ENCODE peak calls at places on chromosomes 12 and 14, in ten cellular contexts. One of them, this sample, is unnamed.

GRCh38 chr12:98352835-98353234 is 162.6 kb upstream of the TMPO start:
- DNase-seq in GM12878: no peak
- DNase-seq in transverse colon: no peak
- DNase-seq in A549: peak; percentile 26
- DNase-seq in K562: no peak
- DNase-seq in tibial nerve: no peak
- DNase-seq in stomach: no peak
- DNase-seq in esophagus muscularis mucosa: no peak
- DNase-seq in HepG2: no peak
- DNase-seq in upper lobe of left lung: no peak
- DNase-seq in this sample: no peak

GRCh38 chr12:107402041-107403022 is 283.3 kb upstream of the PWP1 start:
- DNase-seq in HepG2: peak; percentile 69
- DNase-seq in stomach: peak; percentile 42
- DNase-seq in GM12878: no peak
- DNase-seq in tibial nerve: peak; percentile 39
- DNase-seq in transverse colon: peak; percentile 51
- DNase-seq in K562: peak; percentile 60
- DNase-seq in esophagus muscularis mucosa: no peak
- DNase-seq in A549: peak; percentile 47
- DNase-seq in upper lobe of left lung: peak; percentile 34
- DNase-seq in this sample: no peak

GRCh38 chr12:26648584-26648983 is 184.4 kb downstream of the ITPR2 start:
- DNase-seq in upper lobe of left lung: no peak
- DNase-seq in tibial nerve: no peak
- DNase-seq in GM12878: no peak
- DNase-seq in K562: no peak
- DNase-seq in transverse colon: no peak
- DNase-seq in stomach: no peak
- DNase-seq in HepG2: no peak
- DNase-seq in esophagus muscularis mucosa: no peak
- DNase-seq in A549: peak; percentile 8
- DNase-seq in this sample: no peak

GRCh38 chr12:111784953-111785352 is 18.2 kb downstream of the ALDH2 start:
- DNase-seq in HepG2: no peak
- DNase-seq in A549: no peak
- DNase-seq in GM12878: no peak
- DNase-seq in esophagus muscularis mucosa: no peak
- DNase-seq in stomach: no peak
- DNase-seq in K562: no peak
- DNase-seq in transverse colon: no peak
- DNase-seq in tibial nerve: no peak
- DNase-seq in upper lobe of left lung: no peak
- DNase-seq in this sample: no peak

GRCh38 chr14:40312296-40312695 is 880.1 kb upstream of the FBXO33 start:
- DNase-seq in transverse colon: no peak
- DNase-seq in tibial nerve: no peak
- DNase-seq in esophagus muscularis mucosa: no peak
- DNase-seq in upper lobe of left lung: no peak
- DNase-seq in A549: no peak
- DNase-seq in stomach: no peak
- DNase-seq in K562: no peak
- DNase-seq in GM12878: no peak
- DNase-seq in HepG2: no peak
- DNase-seq in this sample: no peak

GRCh38 chr12:40106655-40107054 is 774 bp upstream of the SLC2A13 start:
- DNase-seq in upper lobe of left lung: no peak
- DNase-seq in GM12878: no peak
- DNase-seq in K562: no peak
- DNase-seq in transverse colon: no peak
- DNase-seq in stomach: no peak
- DNase-seq in A549: no peak
- DNase-seq in esophagus muscularis mucosa: no peak
- DNase-seq in tibial nerve: no peak
- DNase-seq in HepG2: no peak
- DNase-seq in this sample: no peak

GRCh38 chr12:116894913-116895312 is 13.7 kb upstream of the HRK start:
- DNase-seq in stomach: no peak
- DNase-seq in esophagus muscularis mucosa: no peak
- DNase-seq in transverse colon: no peak
- DNase-seq in tibial nerve: no peak
- DNase-seq in upper lobe of left lung: no peak
- DNase-seq in K562: no peak
- DNase-seq in HepG2: no peak
- DNase-seq in GM12878: no peak
- DNase-seq in A549: no peak
- DNase-seq in this sample: no peak

GRCh38 chr12:31034372-31034771 is 39.3 kb upstream of the DDX11 start:
- DNase-seq in upper lobe of left lung: no peak
- DNase-seq in GM12878: no peak
- DNase-seq in esophagus muscularis mucosa: peak; percentile 50
- DNase-seq in HepG2: no peak
- DNase-seq in tibial nerve: no peak
- DNase-seq in K562: no peak
- DNase-seq in stomach: no peak
- DNase-seq in A549: no peak
- DNase-seq in transverse colon: no peak
- DNase-seq in this sample: no peak

GRCh38 chr12:85057370-85057963 is 21.3 kb downstream of the LRRIQ1 start:
- DNase-seq in A549: peak; percentile 5
- DNase-seq in upper lobe of left lung: no peak
- DNase-seq in esophagus muscularis mucosa: no peak
- DNase-seq in transverse colon: peak; percentile 15
- DNase-seq in K562: peak; percentile 48
- DNase-seq in HepG2: peak; percentile 30
- DNase-seq in tibial nerve: peak; percentile 55
- DNase-seq in stomach: no peak
- DNase-seq in GM12878: no peak
- DNase-seq in this sample: no peak

GRCh38 chr12:28017126-28017872 is 44.8 kb upstream of the PTHLH start:
- DNase-seq in HepG2: no peak
- DNase-seq in tibial nerve: no peak
- DNase-seq in esophagus muscularis mucosa: no peak
- DNase-seq in transverse colon: no peak
- DNase-seq in K562: no peak
- DNase-seq in GM12878: no peak
- DNase-seq in A549: no peak
- DNase-seq in upper lobe of left lung: no peak
- DNase-seq in stomach: no peak
- DNase-seq in this sample: no peak

GRCh38 chr14:80956922-80957321 is 1.5 kb downstream of the TSHR start:
- DNase-seq in upper lobe of left lung: no peak
- DNase-seq in stomach: no peak
- DNase-seq in GM12878: no peak
- DNase-seq in transverse colon: no peak
- DNase-seq in K562: no peak
- DNase-seq in HepG2: no peak
- DNase-seq in esophagus muscularis mucosa: no peak
- DNase-seq in tibial nerve: peak; percentile 32
- DNase-seq in A549: no peak
- DNase-seq in this sample: no peak

GRCh38 chr14:103734081-103734888 is 18.7 kb downstream of the ZFYVE21 start:
- DNase-seq in K562: no peak
- DNase-seq in HepG2: no peak
- DNase-seq in GM12878: no peak
- DNase-seq in esophagus muscularis mucosa: no peak
- DNase-seq in tibial nerve: no peak
- DNase-seq in stomach: no peak
- DNase-seq in upper lobe of left lung: no peak
- DNase-seq in transverse colon: no peak
- DNase-seq in A549: no peak
- DNase-seq in this sample: peak; percentile 32

GRCh38 chr14:94100847-94101246 is 9.7 kb upstream of the IFI27 start:
- DNase-seq in transverse colon: no peak
- DNase-seq in A549: peak; percentile 15
- DNase-seq in K562: no peak
- DNase-seq in HepG2: no peak
- DNase-seq in stomach: no peak
- DNase-seq in GM12878: no peak
- DNase-seq in tibial nerve: no peak
- DNase-seq in upper lobe of left lung: no peak
- DNase-seq in esophagus muscularis mucosa: no peak
- DNase-seq in this sample: no peak

GRCh38 chr14:36625014-36625413 is 36.6 kb upstream of the PAX9 start:
- DNase-seq in tibial nerve: no peak
- DNase-seq in A549: no peak
- DNase-seq in transverse colon: no peak
- DNase-seq in GM12878: no peak
- DNase-seq in esophagus muscularis mucosa: no peak
- DNase-seq in HepG2: no peak
- DNase-seq in stomach: no peak
- DNase-seq in upper lobe of left lung: no peak
- DNase-seq in K562: no peak
- DNase-seq in this sample: no peak

GRCh38 chr12:55073043-55074022 is 52.9 kb upstream of the OR9K2 start:
- DNase-seq in A549: peak; percentile 42
- DNase-seq in K562: peak; percentile 79
- DNase-seq in GM12878: peak; percentile 20
- DNase-seq in transverse colon: peak; percentile 72
- DNase-seq in stomach: peak; percentile 72
- DNase-seq in esophagus muscularis mucosa: no peak
- DNase-seq in upper lobe of left lung: peak; percentile 63
- DNase-seq in tibial nerve: peak; percentile 84
- DNase-seq in HepG2: peak; percentile 48
- DNase-seq in this sample: peak; percentile 46
- H3K4me1 ChIP-seq in A549: no peaks in the 10 kb centered on the region
- H3K4me1 ChIP-seq in K562: no peaks in the 10 kb centered on the region
- H3K4me1 ChIP-seq in GM12878: no peaks in the 10 kb centered on the region
- H3K4me1 ChIP-seq in transverse colon: no peaks in the 10 kb centered on the region
- H3K4me1 ChIP-seq in stomach: no peaks in the 10 kb centered on the region
- H3K4me1 ChIP-seq in esophagus muscularis mucosa: no peaks in the 10 kb centered on the region
- H3K4me1 ChIP-seq in upper lobe of left lung: no peaks in the 10 kb centered on the region
- H3K4me1 ChIP-seq in tibial nerve: no peaks in the 10 kb centered on the region
- H3K4me1 ChIP-seq in HepG2: no peaks in the 10 kb centered on the region
- H3K4me1 ChIP-seq in this sample: no peaks in the 10 kb centered on the region

GRCh38 chr14:55580401-55581010 is 499 bp downstream of the KTN1 start:
- DNase-seq in transverse colon: peak; percentile 47
- DNase-seq in esophagus muscularis mucosa: no peak
- DNase-seq in stomach: peak; percentile 36
- DNase-seq in HepG2: no peak
- DNase-seq in K562: peak; percentile 25
- DNase-seq in upper lobe of left lung: peak; percentile 48
- DNase-seq in A549: no peak
- DNase-seq in GM12878: no peak
- DNase-seq in tibial nerve: no peak
- DNase-seq in this sample: peak; percentile 43

GRCh38 chr14:55579724-55580400 is at the start of gene KTN1:
- DNase-seq in stomach: peak; percentile 86
- DNase-seq in HepG2: peak; percentile 50
- DNase-seq in K562: peak; percentile 80
- DNase-seq in GM12878: no peak
- DNase-seq in transverse colon: peak; percentile 89
- DNase-seq in upper lobe of left lung: peak; percentile 88
- DNase-seq in tibial nerve: peak; percentile 36
- DNase-seq in A549: peak; percentile 58
- DNase-seq in esophagus muscularis mucosa: no peak
- DNase-seq in this sample: peak; percentile 86

GRCh38 chr14:55578511-55578910 is 1.5 kb upstream of the KTN1 start:
- DNase-seq in esophagus muscularis mucosa: no peak
- DNase-seq in K562: peak; percentile 17
- DNase-seq in HepG2: no peak
- DNase-seq in A549: no peak
- DNase-seq in stomach: no peak
- DNase-seq in tibial nerve: no peak
- DNase-seq in upper lobe of left lung: no peak
- DNase-seq in GM12878: no peak
- DNase-seq in transverse colon: no peak
- DNase-seq in this sample: no peak

GRCh38 chr14:55574988-55575387 is 5.0 kb upstream of the KTN1 start:
- DNase-seq in stomach: no peak
- DNase-seq in esophagus muscularis mucosa: no peak
- DNase-seq in HepG2: no peak
- DNase-seq in tibial nerve: no peak
- DNase-seq in upper lobe of left lung: no peak
- DNase-seq in transverse colon: no peak
- DNase-seq in A549: no peak
- DNase-seq in K562: no peak
- DNase-seq in GM12878: no peak
- DNase-seq in this sample: no peak

GRCh38 chr14:55577229-55577628 is 2.8 kb upstream of the KTN1 start:
- DNase-seq in tibial nerve: no peak
- DNase-seq in esophagus muscularis mucosa: no peak
- DNase-seq in A549: no peak
- DNase-seq in stomach: no peak
- DNase-seq in GM12878: no peak
- DNase-seq in HepG2: no peak
- DNase-seq in upper lobe of left lung: no peak
- DNase-seq in transverse colon: no peak
- DNase-seq in K562: no peak
- DNase-seq in this sample: no peak
- TF ChIP-seq EP300 in tibial nerve: no peak
- TF ChIP-seq EP300 in esophagus muscularis mucosa: no peak
- TF ChIP-seq EP300 in A549: no peak
- TF ChIP-seq EP300 in stomach: no peak
- TF ChIP-seq EP300 in GM12878: no peak
- TF ChIP-seq EP300 in HepG2: no peak
- TF ChIP-seq EP300 in upper lobe of left lung: no peak
- TF ChIP-seq EP300 in transverse colon: no peak
- TF ChIP-seq EP300 in K562: no peak
- TF ChIP-seq EP300 in this sample: no peak

DNA sequence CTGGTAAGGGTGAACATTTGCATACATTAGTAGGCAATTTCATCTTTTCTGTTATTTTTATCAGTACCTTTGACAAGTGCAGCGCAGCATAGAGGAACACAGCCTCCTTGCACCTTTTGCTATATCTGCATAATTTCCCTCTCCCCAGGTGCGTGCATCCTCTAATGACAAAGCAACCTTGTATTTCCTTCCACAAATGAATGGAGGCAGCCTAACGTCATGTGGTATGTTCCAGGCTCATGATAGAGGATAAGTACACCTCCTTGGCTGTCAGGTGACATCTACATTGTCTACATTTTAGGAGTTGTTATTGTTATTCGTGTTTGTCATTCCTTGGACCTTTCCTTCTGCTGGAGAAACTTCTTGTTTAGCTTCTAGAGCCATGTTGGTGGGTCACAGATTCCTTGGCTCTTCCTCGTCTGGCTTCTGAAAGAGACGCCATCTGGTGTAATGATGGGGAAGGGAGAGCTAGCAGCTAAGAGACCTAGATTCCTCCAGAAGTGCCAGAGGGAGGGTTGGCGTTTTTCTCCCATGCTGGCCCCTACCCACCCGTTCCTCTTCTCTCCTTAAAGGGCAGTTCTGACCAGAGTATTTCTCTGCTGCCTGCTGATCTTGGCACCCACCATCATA is 37.0 kb downstream of the EVL start:
- DNase-seq in K562: no peak
- DNase-seq in esophagus muscularis mucosa: no peak
- DNase-seq in stomach: no peak
- DNase-seq in GM12878: no peak
- DNase-seq in upper lobe of left lung: no peak
- DNase-seq in A549: no peak
- DNase-seq in HepG2: no peak
- DNase-seq in transverse colon: no peak
- DNase-seq in tibial nerve: no peak
- DNase-seq in this sample: no peak
- H3K27ac ChIP-seq in K562: no peak overlapping the region
- H3K27ac ChIP-seq in esophagus muscularis mucosa: peak overlapping the region; percentile 19
- H3K27ac ChIP-seq in stomach: no peak overlapping the region
- H3K27ac ChIP-seq in GM12878: no peak overlapping the region
- H3K27ac ChIP-seq in upper lobe of left lung: peak overlapping the region; percentile 49
- H3K27ac ChIP-seq in A549: no peak overlapping the region
- H3K27ac ChIP-seq in HepG2: no peak overlapping the region
- H3K27ac ChIP-seq in transverse colon: peak overlapping the region; percentile 45
- H3K27ac ChIP-seq in tibial nerve: no peak overlapping the region
- H3K27ac ChIP-seq in this sample: no peak overlapping the region

GRCh38 chr14:75826599-75826998 is 155.2 kb downstream of the TGFB3 start:
- DNase-seq in transverse colon: no peak
- DNase-seq in stomach: no peak
- DNase-seq in esophagus muscularis mucosa: no peak
- DNase-seq in A549: no peak
- DNase-seq in GM12878: no peak
- DNase-seq in upper lobe of left lung: no peak
- DNase-seq in tibial nerve: no peak
- DNase-seq in K562: no peak
- DNase-seq in HepG2: no peak
- DNase-seq in this sample: no peak
- H3K4me1 ChIP-seq in transverse colon: peaks cover 33% of the 10 kb centered on the region
- H3K4me1 ChIP-seq in stomach: peaks cover 67% of the 10 kb centered on the region
- H3K4me1 ChIP-seq in esophagus muscularis mucosa: peaks cover 55% of the 10 kb centered on the region
- H3K4me1 ChIP-seq in A549: peaks cover 2% of the 10 kb centered on the region
- H3K4me1 ChIP-seq in GM12878: peaks cover 24% of the 10 kb centered on the region
- H3K4me1 ChIP-seq in upper lobe of left lung: peaks cover 38% of the 10 kb centered on the region
- H3K4me1 ChIP-seq in tibial nerve: peaks cover 46% of the 10 kb centered on the region
- H3K4me1 ChIP-seq in K562: peaks cover 4% of the 10 kb centered on the region
- H3K4me1 ChIP-seq in HepG2: peaks cover 46% of the 10 kb centered on the region
- H3K4me1 ChIP-seq in this sample: peaks cover 6% of the 10 kb centered on the region